ENCODE peak calls at places on chromosomes 1 and 21, in five cellular contexts. F, Y, W, E and V are unnamed samples.

GRCh38 chr1:32761253-32761877 is 55.8 kb downstream of the YARS1 start:
- DNase-seq in F (no peak), W (no peak), Y (no peak), E (no peak), V (no peak)

GRCh38 chr1:194024659-194025058 is 838.2 kb upstream of the B3GALT2 start:
- DNase-seq in F (no peak), Y (no peak), W (no peak), E (no peak), V (no peak)

GRCh38 chr1:79749607-79750006 is 743.1 kb upstream of the ADGRL4 start:
- DNase-seq in W (no peak), Y (no peak), F (no peak), E (no peak), V (no peak)

GRCh38 chr1:82721702-82722101 is 921.0 kb downstream of the ADGRL2 start:
- DNase-seq in Y (no peak), W (no peak), E (peak; percentile 11), F (no peak), V (no peak)

GRCh38 chr21:32463889-32464300 is 51.4 kb downstream of the EVA1C start:
- DNase-seq in E (no peak), W (no peak), F (no peak), Y (no peak), V (no peak)

GRCh38 chr1:240804475-240804874 is 192.5 kb upstream of the GREM2 start:
- DNase-seq in E (no peak), W (no peak), F (no peak), Y (no peak), V (no peak)

GRCh38 chr1:150720703-150721102 is at the start of gene HORMAD1:
- DNase-seq in Y (no peak), F (no peak), E (no peak), W (no peak), V (no peak)

GRCh38 chr1:211258310-211258755 is 833 bp upstream of the RCOR3 start:
- DNase-seq in Y (peak; percentile 59), E (peak; percentile 94), F (peak; percentile 75), W (peak; percentile 41), V (peak; percentile 54)

GRCh38 chr1:203621559-203622130 is 5.0 kb upstream of the ATP2B4 start:
- DNase-seq in E (no peak), F (no peak), W (no peak), Y (no peak), V (no peak)

GRCh38 chr1:119143716-119144115 is 3.3 kb upstream of the WARS2 start:
- DNase-seq in F (no peak), E (no peak), W (no peak), Y (no peak), V (no peak)

GRCh38 chr1:14815175-14815882 is 216.8 kb downstream of the KAZN start:
- DNase-seq in F (no peak), E (no peak), W (no peak), Y (no peak), V (no peak)

GRCh38 chr1:172390620-172391491 is 29.6 kb upstream of the C1orf105 start:
- DNase-seq in W (no peak), Y (no peak), F (no peak), E (peak; percentile 25), V (no peak)

GRCh38 chr1:143691400-143691891 is 280.3 kb downstream of the FAM72C start:
- DNase-seq in W (no peak), Y (no peak), E (no peak), F (no peak), V (no peak)

GRCh38 chr1:145858238-145858936 is 494 bp downstream of the PIAS3 start:
- DNase-seq in Y (no peak), F (no peak), W (no peak), E (peak; percentile 61), V (peak; percentile 37)